ENCODE peak calls at places on chromosomes 6 and 20, in ten cellular contexts. One of them, this sample, is unnamed.

GRCh38 chr6:132537977-132538376 is at the start of gene TAAR9:
- DNase-seq in bronchial epithelial cell: no peak
- DNase-seq in A172: no peak
- DNase-seq in activated CD4-positive, alpha-beta T cell treated with anti-CD3 and anti-CD28 coated beads for 48 hours: no peak
- DNase-seq in mucosa of descending colon: no peak
- DNase-seq in SJSA1: no peak
- DNase-seq in naive thymus-derived CD8-positive, alpha-beta T cell: no peak
- DNase-seq in stimulated activated CD4-positive, alpha-beta T cell treated with anti-CD3 and anti-CD28 coated beads, Interleukin-4, amount 100 ng/mL, for 48 hours: no peak
- DNase-seq in fibroblast of the aortic adventitia: no peak
- DNase-seq in Calu3: no peak
- DNase-seq in this sample: no peak

GRCh38 chr6:69022991-69023390 is 387.9 kb downstream of the ADGRB3 start:
- DNase-seq in fibroblast of the aortic adventitia: peak; percentile 42
- DNase-seq in A172: peak; percentile 42
- DNase-seq in activated CD4-positive, alpha-beta T cell treated with anti-CD3 and anti-CD28 coated beads for 48 hours: no peak
- DNase-seq in stimulated activated CD4-positive, alpha-beta T cell treated with anti-CD3 and anti-CD28 coated beads, Interleukin-4, amount 100 ng/mL, for 48 hours: no peak
- DNase-seq in SJSA1: peak; percentile 14
- DNase-seq in bronchial epithelial cell: peak; percentile 52
- DNase-seq in mucosa of descending colon: no peak
- DNase-seq in Calu3: no peak
- DNase-seq in naive thymus-derived CD8-positive, alpha-beta T cell: no peak
- DNase-seq in this sample: no peak

GRCh38 chr6:43809417-43810305 is 39.6 kb downstream of the VEGFA start:
- DNase-seq in bronchial epithelial cell: peak; percentile 84
- DNase-seq in naive thymus-derived CD8-positive, alpha-beta T cell: no peak
- DNase-seq in activated CD4-positive, alpha-beta T cell treated with anti-CD3 and anti-CD28 coated beads for 48 hours: no peak
- DNase-seq in Calu3: peak; percentile 74
- DNase-seq in A172: peak; percentile 85
- DNase-seq in SJSA1: peak; percentile 43
- DNase-seq in stimulated activated CD4-positive, alpha-beta T cell treated with anti-CD3 and anti-CD28 coated beads, Interleukin-4, amount 100 ng/mL, for 48 hours: no peak
- DNase-seq in mucosa of descending colon: no peak
- DNase-seq in fibroblast of the aortic adventitia: peak; percentile 80
- DNase-seq in this sample: no peak

GRCh38 chr6:168545428-168545827 is 104.4 kb downstream of the SMOC2 start:
- DNase-seq in SJSA1: no peak
- DNase-seq in A172: no peak
- DNase-seq in mucosa of descending colon: no peak
- DNase-seq in naive thymus-derived CD8-positive, alpha-beta T cell: no peak
- DNase-seq in stimulated activated CD4-positive, alpha-beta T cell treated with anti-CD3 and anti-CD28 coated beads, Interleukin-4, amount 100 ng/mL, for 48 hours: no peak
- DNase-seq in bronchial epithelial cell: no peak
- DNase-seq in fibroblast of the aortic adventitia: no peak
- DNase-seq in activated CD4-positive, alpha-beta T cell treated with anti-CD3 and anti-CD28 coated beads for 48 hours: no peak
- DNase-seq in Calu3: no peak
- DNase-seq in this sample: no peak

GRCh38 chr6:149347067-149347466 is 29.6 kb downstream of the TAB2 start:
- DNase-seq in fibroblast of the aortic adventitia: peak; percentile 42
- DNase-seq in stimulated activated CD4-positive, alpha-beta T cell treated with anti-CD3 and anti-CD28 coated beads, Interleukin-4, amount 100 ng/mL, for 48 hours: no peak
- DNase-seq in bronchial epithelial cell: no peak
- DNase-seq in Calu3: no peak
- DNase-seq in SJSA1: no peak
- DNase-seq in activated CD4-positive, alpha-beta T cell treated with anti-CD3 and anti-CD28 coated beads for 48 hours: no peak
- DNase-seq in A172: peak; percentile 25
- DNase-seq in naive thymus-derived CD8-positive, alpha-beta T cell: no peak
- DNase-seq in mucosa of descending colon: no peak
- DNase-seq in this sample: no peak

GRCh38 chr6:100554228-100554627 is 89.5 kb upstream of the SIM1 start:
- DNase-seq in bronchial epithelial cell: peak; percentile 4
- DNase-seq in activated CD4-positive, alpha-beta T cell treated with anti-CD3 and anti-CD28 coated beads for 48 hours: no peak
- DNase-seq in naive thymus-derived CD8-positive, alpha-beta T cell: no peak
- DNase-seq in Calu3: peak; percentile 7
- DNase-seq in stimulated activated CD4-positive, alpha-beta T cell treated with anti-CD3 and anti-CD28 coated beads, Interleukin-4, amount 100 ng/mL, for 48 hours: no peak
- DNase-seq in A172: no peak
- DNase-seq in fibroblast of the aortic adventitia: no peak
- DNase-seq in SJSA1: no peak
- DNase-seq in mucosa of descending colon: no peak
- DNase-seq in this sample: no peak

GRCh38 chr6:127030841-127031240 is 87.6 kb upstream of the RSPO3 start:
- DNase-seq in naive thymus-derived CD8-positive, alpha-beta T cell: no peak
- DNase-seq in SJSA1: no peak
- DNase-seq in mucosa of descending colon: no peak
- DNase-seq in Calu3: no peak
- DNase-seq in A172: no peak
- DNase-seq in activated CD4-positive, alpha-beta T cell treated with anti-CD3 and anti-CD28 coated beads for 48 hours: no peak
- DNase-seq in bronchial epithelial cell: no peak
- DNase-seq in fibroblast of the aortic adventitia: no peak
- DNase-seq in stimulated activated CD4-positive, alpha-beta T cell treated with anti-CD3 and anti-CD28 coated beads, Interleukin-4, amount 100 ng/mL, for 48 hours: no peak
- DNase-seq in this sample: no peak

GRCh38 chr6:114432380-114432779 is 89.6 kb upstream of the HS3ST5 start:
- DNase-seq in fibroblast of the aortic adventitia: no peak
- DNase-seq in stimulated activated CD4-positive, alpha-beta T cell treated with anti-CD3 and anti-CD28 coated beads, Interleukin-4, amount 100 ng/mL, for 48 hours: no peak
- DNase-seq in naive thymus-derived CD8-positive, alpha-beta T cell: no peak
- DNase-seq in bronchial epithelial cell: no peak
- DNase-seq in Calu3: no peak
- DNase-seq in mucosa of descending colon: no peak
- DNase-seq in activated CD4-positive, alpha-beta T cell treated with anti-CD3 and anti-CD28 coated beads for 48 hours: no peak
- DNase-seq in A172: no peak
- DNase-seq in SJSA1: no peak
- DNase-seq in this sample: no peak

GRCh38 chr20:56735087-56735642 is 106.1 kb downstream of the TFAP2C start:
- DNase-seq in SJSA1: no peak
- DNase-seq in naive thymus-derived CD8-positive, alpha-beta T cell: no peak
- DNase-seq in bronchial epithelial cell: no peak
- DNase-seq in Calu3: no peak
- DNase-seq in A172: no peak
- DNase-seq in activated CD4-positive, alpha-beta T cell treated with anti-CD3 and anti-CD28 coated beads for 48 hours: no peak
- DNase-seq in mucosa of descending colon: no peak
- DNase-seq in stimulated activated CD4-positive, alpha-beta T cell treated with anti-CD3 and anti-CD28 coated beads, Interleukin-4, amount 100 ng/mL, for 48 hours: no peak
- DNase-seq in fibroblast of the aortic adventitia: no peak
- DNase-seq in this sample: no peak

GRCh38 chr20:61896058-61896961 is 169.4 kb downstream of the TAF4 start:
- DNase-seq in fibroblast of the aortic adventitia: peak; percentile 30
- DNase-seq in naive thymus-derived CD8-positive, alpha-beta T cell: no peak
- DNase-seq in A172: peak; percentile 44
- DNase-seq in SJSA1: peak; percentile 32
- DNase-seq in activated CD4-positive, alpha-beta T cell treated with anti-CD3 and anti-CD28 coated beads for 48 hours: peak; percentile 46
- DNase-seq in Calu3: peak; percentile 73
- DNase-seq in bronchial epithelial cell: peak; percentile 8
- DNase-seq in mucosa of descending colon: peak; percentile 53
- DNase-seq in stimulated activated CD4-positive, alpha-beta T cell treated with anti-CD3 and anti-CD28 coated beads, Interleukin-4, amount 100 ng/mL, for 48 hours: peak; percentile 8
- DNase-seq in this sample: peak; percentile 38

GRCh38 chr6:88705601-88706000 is 257.8 kb downstream of the RNGTT start:
- DNase-seq in SJSA1: no peak
- DNase-seq in A172: no peak
- DNase-seq in activated CD4-positive, alpha-beta T cell treated with anti-CD3 and anti-CD28 coated beads for 48 hours: no peak
- DNase-seq in fibroblast of the aortic adventitia: no peak
- DNase-seq in Calu3: no peak
- DNase-seq in bronchial epithelial cell: no peak
- DNase-seq in mucosa of descending colon: no peak
- DNase-seq in stimulated activated CD4-positive, alpha-beta T cell treated with anti-CD3 and anti-CD28 coated beads, Interleukin-4, amount 100 ng/mL, for 48 hours: no peak
- DNase-seq in naive thymus-derived CD8-positive, alpha-beta T cell: no peak
- DNase-seq in this sample: no peak

GRCh38 chr20:17442588-17442987 is 88.6 kb downstream of the BFSP1 start:
- DNase-seq in naive thymus-derived CD8-positive, alpha-beta T cell: no peak
- DNase-seq in bronchial epithelial cell: no peak
- DNase-seq in A172: no peak
- DNase-seq in SJSA1: no peak
- DNase-seq in mucosa of descending colon: no peak
- DNase-seq in activated CD4-positive, alpha-beta T cell treated with anti-CD3 and anti-CD28 coated beads for 48 hours: no peak
- DNase-seq in Calu3: no peak
- DNase-seq in fibroblast of the aortic adventitia: no peak
- DNase-seq in stimulated activated CD4-positive, alpha-beta T cell treated with anti-CD3 and anti-CD28 coated beads, Interleukin-4, amount 100 ng/mL, for 48 hours: no peak
- DNase-seq in this sample: no peak

GRCh38 chr6:119348308-119349040 is 1.1 kb downstream of the MAN1A1 start:
- DNase-seq in naive thymus-derived CD8-positive, alpha-beta T cell: peak; percentile 49
- DNase-seq in mucosa of descending colon: peak; percentile 61
- DNase-seq in Calu3: peak; percentile 13
- DNase-seq in A172: no peak
- DNase-seq in activated CD4-positive, alpha-beta T cell treated with anti-CD3 and anti-CD28 coated beads for 48 hours: peak; percentile 58
- DNase-seq in fibroblast of the aortic adventitia: peak; percentile 16
- DNase-seq in bronchial epithelial cell: no peak
- DNase-seq in SJSA1: no peak
- DNase-seq in stimulated activated CD4-positive, alpha-beta T cell treated with anti-CD3 and anti-CD28 coated beads, Interleukin-4, amount 100 ng/mL, for 48 hours: peak; percentile 27
- DNase-seq in this sample: no peak